ENCODE peak calls at places on chromosomes 6 and 20, in four cellular contexts. C is GM12891; P is central memory CD4-positive, alpha-beta T cell; U is NCI-H226. I is an unnamed sample.

GRCh38 chr20:50704971-50705370 is 13.6 kb upstream of the RIPOR3 start:
- DNase-seq in C (no peak), U (peak), P (no peak), I (no peak)

GRCh38 chr20:4581838-4582237 is 139.9 kb upstream of the PRND start:
- DNase-seq in P (no peak), U (no peak), C (no peak), I (no peak)

GRCh38 chr6:121666809-121667208 is 231.4 kb downstream of the GJA1 start:
- DNase-seq in C (no peak), P (no peak), U (peak), I (no peak)

GRCh38 chr6:12504325-12504966 is 212.1 kb upstream of the PHACTR1 start:
- DNase-seq in P (no peak), C (no peak), U (no peak), I (peak)

GRCh38 chr20:4090756-4091331 is 75.5 kb upstream of the RNF24 start:
- DNase-seq in C (no peak), U (peak), P (no peak), I (no peak)

GRCh38 chr6:28923318-28924102 is at the start of gene TRIM27:
- DNase-seq in U (peak), C (peak), P (peak), I (peak)

GRCh38 chr6:34425498-34426410 is at the start of gene RPS10:
- DNase-seq in U (peak), P (peak), C (peak), I (peak)

GRCh38 chr6:30942338-30943060 is 1.7 kb downstream of the MUCL3 start:
- DNase-seq in P (no peak), U (peak), C (no peak), I (no peak)

GRCh38 chr20:39458452-39458851 is 496.3 kb downstream of the DHX35 start:
- DNase-seq in P (no peak), C (no peak), U (no peak), I (no peak)

GRCh38 chr6:11251553-11252358 is 19.3 kb upstream of the NEDD9 start:
- DNase-seq in U (peak), P (no peak), C (no peak), I (no peak)

I was measured in GM12892.